ENCODE peak calls at places on chromosomes 12 and 14, in six cellular contexts. One of them, this sample, is unnamed.

GRCh38 chr14:68971411-68972035 is 7.6 kb downstream of the ACTN1 start:
- DNase-seq in AG04450: no peak
- DNase-seq in fibroblast of lung: no peak
- DNase-seq in spleen: peak
- DNase-seq in kidney epithelial cell: no peak
- DNase-seq in mammary epithelial cell: no peak
- DNase-seq in this sample: no peak

GRCh38 chr12:87121908-87122307 is 865.7 kb upstream of the MGAT4C start:
- DNase-seq in kidney epithelial cell: no peak
- DNase-seq in AG04450: no peak
- DNase-seq in mammary epithelial cell: no peak
- DNase-seq in fibroblast of lung: no peak
- DNase-seq in spleen: no peak
- DNase-seq in this sample: no peak

GRCh38 chr14:32507029-32507984 is 178.2 kb downstream of the AKAP6 start:
- DNase-seq in AG04450: peak
- DNase-seq in spleen: no peak
- DNase-seq in fibroblast of lung: peak
- DNase-seq in mammary epithelial cell: peak
- DNase-seq in kidney epithelial cell: peak
- DNase-seq in this sample: peak

GRCh38 chr12:101407054-101407437 is 526 bp downstream of the ARL1 start:
- DNase-seq in fibroblast of lung: no peak
- DNase-seq in mammary epithelial cell: no peak
- DNase-seq in spleen: no peak
- DNase-seq in kidney epithelial cell: no peak
- DNase-seq in AG04450: peak
- DNase-seq in this sample: no peak

GRCh38 chr12:116916122-116916521 is 5.4 kb downstream of the FBXW8 start:
- DNase-seq in fibroblast of lung: peak
- DNase-seq in mammary epithelial cell: peak
- DNase-seq in spleen: no peak
- DNase-seq in kidney epithelial cell: no peak
- DNase-seq in AG04450: no peak
- DNase-seq in this sample: no peak

GRCh38 chr12:1838994-1839365 is 18.6 kb downstream of the LRTM2 start:
- DNase-seq in AG04450: no peak
- DNase-seq in mammary epithelial cell: no peak
- DNase-seq in fibroblast of lung: no peak
- DNase-seq in spleen: peak
- DNase-seq in kidney epithelial cell: no peak
- DNase-seq in this sample: no peak

GRCh38 chr14:20143911-20144310 is 5.3 kb downstream of the OR4N5 start:
- DNase-seq in spleen: no peak
- DNase-seq in mammary epithelial cell: no peak
- DNase-seq in fibroblast of lung: no peak
- DNase-seq in AG04450: no peak
- DNase-seq in kidney epithelial cell: no peak
- DNase-seq in this sample: no peak

GRCh38 chr14:99578541-99579044 is 25.4 kb downstream of the CCDC85C start:
- DNase-seq in spleen: no peak
- DNase-seq in fibroblast of lung: no peak
- DNase-seq in mammary epithelial cell: no peak
- DNase-seq in kidney epithelial cell: no peak
- DNase-seq in AG04450: no peak
- DNase-seq in this sample: no peak

GRCh38 chr14:69685217-69685616 is 73.8 kb downstream of the SUSD6 start:
- DNase-seq in spleen: no peak
- DNase-seq in kidney epithelial cell: peak
- DNase-seq in AG04450: no peak
- DNase-seq in mammary epithelial cell: peak
- DNase-seq in fibroblast of lung: peak
- DNase-seq in this sample: peak

GRCh38 chr14:92568621-92569479 is 55.3 kb downstream of the RIN3 start:
- DNase-seq in kidney epithelial cell: no peak
- DNase-seq in AG04450: no peak
- DNase-seq in mammary epithelial cell: no peak
- DNase-seq in spleen: no peak
- DNase-seq in fibroblast of lung: no peak
- DNase-seq in this sample: no peak

GRCh38 chr14:46381674-46382073 is 269.9 kb downstream of the RPL10L start:
- DNase-seq in AG04450: no peak
- DNase-seq in kidney epithelial cell: no peak
- DNase-seq in fibroblast of lung: no peak
- DNase-seq in mammary epithelial cell: no peak
- DNase-seq in spleen: no peak
- DNase-seq in this sample: no peak

GRCh38 chr14:40656301-40656700 is 950.4 kb upstream of the LRFN5 start:
- DNase-seq in mammary epithelial cell: no peak
- DNase-seq in AG04450: no peak
- DNase-seq in spleen: no peak
- DNase-seq in fibroblast of lung: no peak
- DNase-seq in kidney epithelial cell: peak
- DNase-seq in this sample: peak

GRCh38 chr12:88298761-88299242 is 156.7 kb downstream of the TMTC3 start:
- DNase-seq in kidney epithelial cell: peak
- DNase-seq in spleen: no peak
- DNase-seq in fibroblast of lung: peak
- DNase-seq in mammary epithelial cell: peak
- DNase-seq in AG04450: no peak
- DNase-seq in this sample: peak

GRCh38 chr12:1912580-1913376 is 5.7 kb downstream of the CACNA2D4 start:
- DNase-seq in AG04450: no peak
- DNase-seq in fibroblast of lung: no peak
- DNase-seq in mammary epithelial cell: no peak
- DNase-seq in spleen: peak
- DNase-seq in kidney epithelial cell: peak
- DNase-seq in this sample: no peak

GRCh38 chr14:58299665-58300202 is 1.4 kb downstream of the ARID4A start:
- DNase-seq in kidney epithelial cell: no peak
- DNase-seq in mammary epithelial cell: peak
- DNase-seq in fibroblast of lung: no peak
- DNase-seq in spleen: no peak
- DNase-seq in AG04450: no peak
- DNase-seq in this sample: no peak

GRCh38 chr14:80489513-80489912 is 278.2 kb upstream of the DIO2 start:
- DNase-seq in spleen: no peak
- DNase-seq in AG04450: no peak
- DNase-seq in fibroblast of lung: peak
- DNase-seq in kidney epithelial cell: no peak
- DNase-seq in mammary epithelial cell: no peak
- DNase-seq in this sample: no peak

GRCh38 chr14:80493620-80494019 is 282.3 kb upstream of the DIO2 start:
- DNase-seq in AG04450: no peak
- DNase-seq in fibroblast of lung: no peak
- DNase-seq in spleen: no peak
- DNase-seq in kidney epithelial cell: no peak
- DNase-seq in mammary epithelial cell: no peak
- DNase-seq in this sample: no peak

GRCh38 chr14:80491562-80492139 is 280.3 kb upstream of the DIO2 start:
- DNase-seq in AG04450: no peak
- DNase-seq in fibroblast of lung: no peak
- DNase-seq in kidney epithelial cell: no peak
- DNase-seq in mammary epithelial cell: no peak
- DNase-seq in spleen: no peak
- DNase-seq in this sample: no peak

GRCh38 chr14:80494769-80495168 is 283.5 kb upstream of the DIO2 start:
- DNase-seq in spleen: no peak
- DNase-seq in kidney epithelial cell: no peak
- DNase-seq in fibroblast of lung: no peak
- DNase-seq in mammary epithelial cell: no peak
- DNase-seq in AG04450: no peak
- DNase-seq in this sample: no peak

GRCh38 chr14:80491131-80491530 is 279.8 kb upstream of the DIO2 start:
- DNase-seq in AG04450: no peak
- DNase-seq in fibroblast of lung: peak
- DNase-seq in mammary epithelial cell: no peak
- DNase-seq in spleen: no peak
- DNase-seq in kidney epithelial cell: no peak
- DNase-seq in this sample: no peak
- H3K4me3 ChIP-seq in AG04450: no peak
- H3K4me3 ChIP-seq in fibroblast of lung: no peak
- H3K4me3 ChIP-seq in mammary epithelial cell: no peak
- H3K4me3 ChIP-seq in spleen: no peak
- H3K4me3 ChIP-seq in kidney epithelial cell: no peak
- H3K4me3 ChIP-seq in this sample: no peak

GRCh38 chr12:85310456-85311076 is 30.5 kb downstream of the ALX1 start:
- DNase-seq in mammary epithelial cell: no peak
- DNase-seq in spleen: no peak
- DNase-seq in fibroblast of lung: peak
- DNase-seq in AG04450: no peak
- DNase-seq in kidney epithelial cell: no peak
- DNase-seq in this sample: no peak
- TF ChIP-seq CTCF in mammary epithelial cell: peak
- TF ChIP-seq CTCF in spleen: peak
- TF ChIP-seq CTCF in fibroblast of lung: peak
- TF ChIP-seq CTCF in AG04450: peak
- TF ChIP-seq CTCF in kidney epithelial cell: peak
- TF ChIP-seq CTCF in this sample: peak

GRCh38 chr12:27083861-27084271 is 1.5 kb upstream of the C12orf71 start:
- DNase-seq in mammary epithelial cell: peak
- DNase-seq in fibroblast of lung: peak
- DNase-seq in AG04450: peak
- DNase-seq in kidney epithelial cell: peak
- DNase-seq in spleen: no peak
- DNase-seq in this sample: peak
- H3K4me3 ChIP-seq in mammary epithelial cell: no peak
- H3K4me3 ChIP-seq in fibroblast of lung: peak
- H3K4me3 ChIP-seq in AG04450: peak
- H3K4me3 ChIP-seq in kidney epithelial cell: no peak
- H3K4me3 ChIP-seq in spleen: no peak
- H3K4me3 ChIP-seq in this sample: no peak

DNA sequence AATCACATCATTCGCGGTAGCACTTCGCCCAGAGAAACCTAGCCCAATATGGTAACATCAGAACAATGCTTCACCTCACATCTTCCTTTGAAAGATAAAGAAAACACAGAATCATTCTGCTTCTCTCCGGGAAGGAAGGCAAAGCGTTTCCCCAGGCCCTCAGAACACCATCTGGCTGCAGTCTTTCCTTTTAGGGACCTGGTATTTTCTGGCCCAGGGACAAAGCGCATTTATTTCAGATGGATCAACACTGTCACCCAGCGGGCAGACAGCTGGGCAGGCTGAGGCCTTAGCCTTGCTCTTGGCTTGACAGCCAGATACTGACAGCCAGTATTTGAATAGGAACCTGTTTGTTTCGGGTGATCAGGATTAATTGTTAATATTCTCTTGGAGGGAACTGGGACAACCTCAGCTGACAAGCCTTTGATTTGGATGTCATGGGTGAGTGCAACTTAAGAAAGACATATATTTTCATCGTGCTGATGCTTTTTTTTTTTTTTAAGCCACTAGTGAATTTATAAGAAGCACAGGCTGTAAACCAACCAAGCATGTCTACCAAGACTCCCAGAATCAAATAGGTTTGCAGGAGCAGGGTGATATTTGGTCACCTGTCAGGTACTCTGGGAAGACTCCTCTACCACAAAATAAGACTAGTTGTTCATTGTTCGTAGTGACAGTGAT is 118.9 kb downstream of the VEZT start:
- DNase-seq in spleen: no peak
- DNase-seq in AG04450: peak
- DNase-seq in kidney epithelial cell: no peak
- DNase-seq in fibroblast of lung: peak
- DNase-seq in mammary epithelial cell: peak
- DNase-seq in this sample: peak
- TF ChIP-seq CTCF in spleen: peak
- TF ChIP-seq CTCF in AG04450: peak
- TF ChIP-seq CTCF in kidney epithelial cell: peak
- TF ChIP-seq CTCF in fibroblast of lung: peak
- TF ChIP-seq CTCF in mammary epithelial cell: peak
- TF ChIP-seq CTCF in this sample: peak

DNA sequence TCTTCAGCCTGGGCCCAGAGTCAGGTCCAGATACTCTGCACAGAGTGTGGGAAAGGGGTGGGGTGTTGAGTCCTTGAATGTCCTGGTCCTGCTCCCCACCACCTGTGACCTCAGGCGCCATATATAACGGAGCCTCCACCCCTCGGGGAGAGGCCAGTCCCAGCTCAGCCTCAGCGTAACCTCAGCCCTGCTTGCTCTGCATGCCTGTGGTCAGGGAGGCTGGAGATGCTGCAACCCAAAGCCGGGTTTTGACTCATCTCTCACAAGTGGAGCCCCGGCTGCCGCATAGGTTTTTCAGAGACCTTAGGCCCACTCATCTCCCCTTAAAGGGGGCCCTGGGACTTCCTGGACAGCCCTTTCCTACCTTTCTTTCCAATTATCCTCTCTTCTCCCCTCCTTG is 1.3 kb downstream of the ITGB7 start:
- DNase-seq in spleen: no peak
- DNase-seq in AG04450: peak
- DNase-seq in kidney epithelial cell: no peak
- DNase-seq in fibroblast of lung: peak
- DNase-seq in mammary epithelial cell: peak
- DNase-seq in this sample: no peak
- H3K4me3 ChIP-seq in spleen: peak
- H3K4me3 ChIP-seq in AG04450: no peak
- H3K4me3 ChIP-seq in kidney epithelial cell: no peak
- H3K4me3 ChIP-seq in fibroblast of lung: no peak
- H3K4me3 ChIP-seq in mammary epithelial cell: no peak
- H3K4me3 ChIP-seq in this sample: no peak

GRCh38 chr12:111137968-111138367 is 217.6 kb upstream of the MYL2 start:
- DNase-seq in kidney epithelial cell: no peak
- DNase-seq in fibroblast of lung: no peak
- DNase-seq in mammary epithelial cell: no peak
- DNase-seq in spleen: no peak
- DNase-seq in AG04450: no peak
- DNase-seq in this sample: no peak
- TF ChIP-seq CTCF in kidney epithelial cell: no peak
- TF ChIP-seq CTCF in fibroblast of lung: no peak
- TF ChIP-seq CTCF in mammary epithelial cell: no peak
- TF ChIP-seq CTCF in spleen: no peak
- TF ChIP-seq CTCF in AG04450: no peak
- TF ChIP-seq CTCF in this sample: no peak

GRCh38 chr14:52868911-52869611 is 77.7 kb upstream of the GNPNAT1 start:
- DNase-seq in spleen: no peak
- DNase-seq in fibroblast of lung: no peak
- DNase-seq in AG04450: no peak
- DNase-seq in kidney epithelial cell: no peak
- DNase-seq in mammary epithelial cell: no peak
- DNase-seq in this sample: no peak
- H3K4me3 ChIP-seq in spleen: no peak
- H3K4me3 ChIP-seq in fibroblast of lung: no peak
- H3K4me3 ChIP-seq in AG04450: no peak
- H3K4me3 ChIP-seq in kidney epithelial cell: no peak
- H3K4me3 ChIP-seq in mammary epithelial cell: no peak
- H3K4me3 ChIP-seq in this sample: no peak

GRCh38 chr12:69779928-69780327 is 41.3 kb downstream of the RAB3IP start:
- DNase-seq in kidney epithelial cell: no peak
- DNase-seq in spleen: no peak
- DNase-seq in mammary epithelial cell: peak
- DNase-seq in AG04450: no peak
- DNase-seq in fibroblast of lung: peak
- DNase-seq in this sample: no peak
- TF ChIP-seq CTCF in kidney epithelial cell: peak
- TF ChIP-seq CTCF in spleen: no peak
- TF ChIP-seq CTCF in mammary epithelial cell: peak
- TF ChIP-seq CTCF in AG04450: peak
- TF ChIP-seq CTCF in fibroblast of lung: peak
- TF ChIP-seq CTCF in this sample: peak

GRCh38 chr12:130874696-130875095 is 2.8 kb downstream of the RAN start:
- DNase-seq in mammary epithelial cell: no peak
- DNase-seq in AG04450: no peak
- DNase-seq in kidney epithelial cell: no peak
- DNase-seq in spleen: no peak
- DNase-seq in fibroblast of lung: no peak
- DNase-seq in this sample: no peak
- H3K4me3 ChIP-seq in mammary epithelial cell: no peak
- H3K4me3 ChIP-seq in AG04450: no peak
- H3K4me3 ChIP-seq in kidney epithelial cell: no peak
- H3K4me3 ChIP-seq in spleen: no peak
- H3K4me3 ChIP-seq in fibroblast of lung: no peak
- H3K4me3 ChIP-seq in this sample: no peak